ENCODE peak calls at places on chromosomes 11 and 22, in five cellular contexts. T is lung; B is mesendoderm; I is CD8-positive, alpha-beta memory T cell; C is brain microvascular endothelial cell. S is an unnamed sample.

GRCh38 chr11:40722179-40722795 is 737.2 kb downstream of the LRRC4C start:
- DNase-seq in T (no peak), B (peak), I (no peak), C (no peak), S (no peak)

GRCh38 chr11:62245271-62245753 is 3.3 kb downstream of the SCGB1D2 start:
- DNase-seq in T (no peak), B (peak), I (no peak), C (peak), S (no peak)

GRCh38 chr11:58575377-58576020 is at the start of gene LPXN:
- DNase-seq in T (no peak), B (no peak), I (peak), C (peak), S (peak)

GRCh38 chr22:28506207-28506606 is 173.4 kb downstream of the TTC28 start:
- DNase-seq in T (no peak), B (no peak), I (no peak), C (no peak), S (no peak)

GRCh38 chr11:116122697-116123472 is 618.7 kb upstream of the CADM1 start:
- DNase-seq in T (no peak), B (no peak), I (no peak), C (no peak), S (no peak)

GRCh38 chr22:25700996-25701815 is 40.8 kb upstream of the MYO18B start:
- DNase-seq in T (no peak), B (no peak), I (no peak), C (peak), S (no peak)

GRCh38 chr11:127003260-127003981 is 2.9 kb upstream of the KIRREL3 start:
- DNase-seq in T (no peak), B (peak), I (no peak), C (no peak), S (no peak)

GRCh38 chr11:1557904-1558831 is 13.9 kb downstream of the DUSP8 start:
- DNase-seq in T (no peak), B (no peak), I (peak), C (peak), S (no peak)

GRCh38 chr11:3194016-3194816 is 24.4 kb downstream of the MRGPRG start:
- DNase-seq in T (no peak), B (no peak), I (no peak), C (no peak), S (no peak)

GRCh38 chr11:18768472-18768901 is 23.1 kb downstream of the PTPN5 start:
- DNase-seq in T (no peak), B (no peak), I (no peak), C (no peak), S (no peak)

GRCh38 chr22:28903080-28903479 is 19.7 kb downstream of the ZNRF3 start:
- DNase-seq in T (no peak), B (no peak), I (no peak), C (no peak), S (no peak)

GRCh38 chr11:119843760-119844330 is 114.8 kb upstream of the NECTIN1 start:
- DNase-seq in T (no peak), B (peak), I (no peak), C (no peak), S (no peak)
- H3K27ac ChIP-seq in T (no peak), B (no peak), I (no peak), C (no peak), S (no peak)

GRCh38 chr22:41833369-41834004 is 582 bp downstream of the SREBF2 start:
- DNase-seq in T (peak), B (no peak), I (peak), C (no peak), S (no peak)

GRCh38 chr22:41834005-41834975 is 1.4 kb downstream of the SREBF2 start:
- DNase-seq in T (no peak), B (no peak), I (peak), C (no peak), S (no peak)

GRCh38 chr22:41838842-41839618 is 6.1 kb downstream of the SREBF2 start:
- DNase-seq in T (no peak), B (no peak), I (no peak), C (no peak), S (peak)

GRCh38 chr22:41840216-41840615 is 7.3 kb downstream of the SREBF2 start:
- DNase-seq in T (no peak), B (no peak), I (no peak), C (no peak), S (no peak)

DNA sequence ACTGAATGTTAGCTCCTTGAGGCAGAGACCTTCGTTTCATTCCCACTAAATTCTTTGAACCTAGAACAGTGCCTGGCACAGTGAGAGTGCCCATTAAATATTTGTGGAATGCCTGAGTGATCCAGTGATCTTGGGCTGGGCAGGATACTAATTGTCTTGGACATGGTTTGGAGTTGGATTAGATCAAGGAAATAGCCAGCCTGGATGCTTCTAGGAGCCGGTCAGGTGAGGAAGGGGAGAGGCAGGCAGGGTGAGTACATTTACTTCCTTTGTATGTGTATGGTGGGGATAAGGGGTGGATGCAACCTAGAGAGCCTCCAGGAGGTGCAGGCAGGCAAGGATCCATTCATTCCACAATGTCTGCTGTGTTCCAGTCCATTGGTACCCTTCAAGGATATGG is 3.6 kb downstream of the SREBF2 start:
- DNase-seq in T (no peak), B (no peak), I (no peak), C (no peak), S (no peak)
- H3K27ac ChIP-seq in T (no peak), B (no peak), I (no peak), C (no peak), S (peak)

GRCh38 chr22:49934891-49935557 is 16.6 kb downstream of the CRELD2 start:
- DNase-seq in T (peak), B (no peak), I (peak), C (no peak), S (no peak)

GRCh38 chr22:49936018-49936972 is 17.9 kb downstream of the CRELD2 start:
- DNase-seq in T (peak), B (peak), I (peak), C (peak), S (no peak)

GRCh38 chr22:49936973-49937757 is 18.7 kb downstream of the CRELD2 start:
- DNase-seq in T (no peak), B (no peak), I (no peak), C (no peak), S (no peak)

GRCh38 chr22:49934144-49934890 is 15.9 kb downstream of the CRELD2 start:
- DNase-seq in T (peak), B (no peak), I (no peak), C (no peak), S (no peak)

DNA sequence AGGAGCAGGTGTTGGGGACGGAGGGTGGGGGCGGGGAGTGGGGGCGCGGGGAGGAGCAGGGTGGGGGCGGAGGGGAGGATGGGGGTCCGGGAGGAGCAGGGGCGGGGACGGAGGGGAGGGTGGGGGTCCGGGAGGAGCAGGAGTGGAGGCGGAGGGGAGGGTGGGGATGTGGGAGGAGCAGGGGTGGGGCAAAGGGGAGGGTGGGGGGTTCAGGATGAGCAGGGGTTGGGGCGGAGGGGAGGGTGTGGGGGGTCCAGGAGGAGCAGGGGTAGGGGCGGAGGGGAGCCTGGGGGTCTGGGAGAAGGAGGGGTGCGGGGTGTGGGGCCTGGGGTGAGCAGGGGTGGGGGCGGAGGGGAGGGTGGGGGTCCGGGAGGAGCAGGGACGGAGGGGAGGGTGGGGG is 17.1 kb downstream of the CRELD2 start:
- DNase-seq in T (no peak), B (no peak), I (no peak), C (no peak), S (no peak)
- H3K27ac ChIP-seq in T (no peak), B (no peak), I (no peak), C (no peak), S (no peak)

GRCh38 chr11:121291319-121291718 is 1.3 kb upstream of the SC5D start:
- DNase-seq in T (no peak), B (no peak), I (no peak), C (no peak), S (no peak)
- H3K27ac ChIP-seq in T (no peak), B (no peak), I (no peak), C (no peak), S (no peak)

DNA sequence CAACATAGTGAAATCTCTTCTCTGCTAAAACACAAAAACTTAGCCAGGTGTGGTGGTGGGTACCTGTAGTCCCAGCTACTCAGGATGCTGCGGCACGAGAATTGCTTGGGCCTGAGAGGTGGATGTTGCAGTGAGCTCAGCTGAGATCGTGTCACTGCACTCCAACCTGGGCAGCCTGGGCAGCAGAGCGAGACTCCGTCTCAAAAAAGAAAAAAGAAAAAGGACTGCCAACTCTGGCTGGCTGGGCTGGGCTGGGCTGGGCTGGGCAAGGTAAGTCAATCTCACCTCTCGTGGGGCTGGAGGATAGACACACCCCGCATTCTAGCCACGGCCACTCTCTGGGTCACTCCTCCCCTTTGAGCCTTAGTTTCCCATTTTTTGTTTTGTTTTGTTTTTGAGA is 26.9 kb downstream of the TEF start:
- DNase-seq in T (no peak), B (no peak), I (no peak), C (no peak), S (no peak)
- H3K27ac ChIP-seq in T (peak), B (no peak), I (no peak), C (no peak), S (no peak)

DNA sequence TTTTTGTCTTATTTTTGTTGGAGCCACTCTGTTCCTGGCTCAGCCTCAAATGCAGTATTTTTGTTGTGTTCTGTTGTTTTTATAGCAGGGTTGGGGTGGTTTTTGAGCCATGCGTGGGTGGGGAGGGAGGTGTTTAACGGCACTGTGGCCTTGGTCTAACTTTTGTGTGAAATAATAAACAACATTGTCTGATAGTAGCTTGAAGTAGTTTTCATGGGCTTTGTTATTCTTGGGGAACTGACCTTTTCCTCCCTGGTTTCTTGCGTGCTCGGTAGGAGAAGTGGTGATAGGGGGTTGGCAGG is 6.0 kb upstream of the MCM5 start:
- DNase-seq in T (no peak), B (no peak), I (no peak), C (no peak), S (no peak)
- H3K27ac ChIP-seq in T (no peak), B (no peak), I (peak), C (no peak), S (no peak)